ENCODE peak calls at places on chromosomes 13 and 19, in five cellular contexts. One of them, this sample, is unnamed.
A peak's percentile ranks its signal among the peaks of the same experiment; 100 is the strongest.

GRCh38 chr13:93172109-93172508 is 54.5 kb upstream of the GPC6 start:
- DNase-seq in upper lobe of left lung: no peak
- DNase-seq in adrenal gland: no peak
- DNase-seq in heart left ventricle: no peak
- DNase-seq in ovary: no peak
- DNase-seq in this sample: no peak

GRCh38 chr13:112996671-112997091 is 27.7 kb downstream of the MCF2L start:
- DNase-seq in upper lobe of left lung: no peak
- DNase-seq in adrenal gland: no peak
- DNase-seq in heart left ventricle: no peak
- DNase-seq in ovary: no peak
- DNase-seq in this sample: no peak

GRCh38 chr19:28169168-28169862 is 1043.6 kb downstream of the UQCRFS1 start:
- DNase-seq in upper lobe of left lung: no peak
- DNase-seq in adrenal gland: no peak
- DNase-seq in heart left ventricle: no peak
- DNase-seq in ovary: no peak
- DNase-seq in this sample: no peak

GRCh38 chr13:107864543-107865460 is 350.5 kb downstream of the LIG4 start:
- DNase-seq in upper lobe of left lung: no peak
- DNase-seq in adrenal gland: no peak
- DNase-seq in heart left ventricle: no peak
- DNase-seq in ovary: no peak
- DNase-seq in this sample: no peak

GRCh38 chr13:89380101-89380500 is 1708.9 kb downstream of the SLITRK5 start:
- DNase-seq in upper lobe of left lung: no peak
- DNase-seq in adrenal gland: no peak
- DNase-seq in heart left ventricle: no peak
- DNase-seq in ovary: no peak
- DNase-seq in this sample: no peak

GRCh38 chr19:20964798-20965197 is 41.7 kb downstream of the ZNF85 start:
- DNase-seq in upper lobe of left lung: no peak
- DNase-seq in adrenal gland: no peak
- DNase-seq in heart left ventricle: no peak
- DNase-seq in ovary: no peak
- DNase-seq in this sample: no peak

GRCh38 chr13:103277099-103277498 is 210.9 kb upstream of the SLC10A2 start:
- DNase-seq in upper lobe of left lung: no peak
- DNase-seq in adrenal gland: no peak
- DNase-seq in heart left ventricle: no peak
- DNase-seq in ovary: no peak
- DNase-seq in this sample: no peak

GRCh38 chr13:98839826-98840769 is 87.6 kb upstream of the SLC15A1 start:
- DNase-seq in upper lobe of left lung: peak; percentile 55
- DNase-seq in adrenal gland: peak; percentile 86
- DNase-seq in heart left ventricle: peak; percentile 68
- DNase-seq in ovary: peak; percentile 29
- DNase-seq in this sample: peak; percentile 43

GRCh38 chr13:59906413-59907027 is 257.2 kb downstream of the DIAPH3 start:
- DNase-seq in upper lobe of left lung: no peak
- DNase-seq in adrenal gland: no peak
- DNase-seq in heart left ventricle: no peak
- DNase-seq in ovary: no peak
- DNase-seq in this sample: no peak

GRCh38 chr19:14004619-14005380 is 1.3 kb downstream of the RFX1 start:
- DNase-seq in upper lobe of left lung: peak; percentile 76
- DNase-seq in adrenal gland: peak; percentile 85
- DNase-seq in heart left ventricle: peak; percentile 64
- DNase-seq in ovary: no peak
- DNase-seq in this sample: peak; percentile 49

GRCh38 chr19:7415163-7415856 is 66.6 kb downstream of the ARHGEF18 start:
- DNase-seq in upper lobe of left lung: peak; percentile 82
- DNase-seq in adrenal gland: no peak
- DNase-seq in heart left ventricle: no peak
- DNase-seq in ovary: peak; percentile 46
- DNase-seq in this sample: peak; percentile 47

GRCh38 chr19:4722671-4723464 is 774 bp downstream of the DPP9 start:
- DNase-seq in upper lobe of left lung: no peak
- DNase-seq in adrenal gland: peak; percentile 71
- DNase-seq in heart left ventricle: peak; percentile 63
- DNase-seq in ovary: peak; percentile 81
- DNase-seq in this sample: peak; percentile 50

DNA sequence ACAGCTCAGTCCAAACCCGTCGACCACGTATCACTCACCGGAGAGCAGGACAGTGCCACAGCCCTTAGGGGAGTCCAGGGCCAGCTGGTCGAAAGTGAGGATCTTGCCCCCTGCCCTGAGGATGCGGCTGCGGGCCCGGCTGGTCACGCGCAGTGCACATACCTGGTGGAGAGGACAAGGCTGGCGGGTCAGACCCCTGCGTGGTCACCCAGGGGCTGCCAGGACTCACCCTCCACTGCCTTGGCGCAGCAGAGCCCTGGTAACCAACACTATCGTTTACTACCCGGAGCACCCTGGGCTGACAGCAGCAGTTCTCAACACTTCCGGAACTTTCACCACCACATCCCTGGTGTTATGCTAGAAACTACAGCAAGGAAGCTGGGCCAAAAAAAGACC is 1.2 kb upstream of the FAM83E start:
- DNase-seq in upper lobe of left lung: no peak
- DNase-seq in adrenal gland: peak; percentile 31
- DNase-seq in heart left ventricle: no peak
- DNase-seq in ovary: no peak
- DNase-seq in this sample: no peak
- TF ChIP-seq POLR2A in upper lobe of left lung: no peak
- TF ChIP-seq POLR2A in adrenal gland: no peak
- TF ChIP-seq POLR2A in heart left ventricle: no peak
- TF ChIP-seq POLR2A in ovary: no peak
- TF ChIP-seq POLR2A in this sample: no peak

DNA sequence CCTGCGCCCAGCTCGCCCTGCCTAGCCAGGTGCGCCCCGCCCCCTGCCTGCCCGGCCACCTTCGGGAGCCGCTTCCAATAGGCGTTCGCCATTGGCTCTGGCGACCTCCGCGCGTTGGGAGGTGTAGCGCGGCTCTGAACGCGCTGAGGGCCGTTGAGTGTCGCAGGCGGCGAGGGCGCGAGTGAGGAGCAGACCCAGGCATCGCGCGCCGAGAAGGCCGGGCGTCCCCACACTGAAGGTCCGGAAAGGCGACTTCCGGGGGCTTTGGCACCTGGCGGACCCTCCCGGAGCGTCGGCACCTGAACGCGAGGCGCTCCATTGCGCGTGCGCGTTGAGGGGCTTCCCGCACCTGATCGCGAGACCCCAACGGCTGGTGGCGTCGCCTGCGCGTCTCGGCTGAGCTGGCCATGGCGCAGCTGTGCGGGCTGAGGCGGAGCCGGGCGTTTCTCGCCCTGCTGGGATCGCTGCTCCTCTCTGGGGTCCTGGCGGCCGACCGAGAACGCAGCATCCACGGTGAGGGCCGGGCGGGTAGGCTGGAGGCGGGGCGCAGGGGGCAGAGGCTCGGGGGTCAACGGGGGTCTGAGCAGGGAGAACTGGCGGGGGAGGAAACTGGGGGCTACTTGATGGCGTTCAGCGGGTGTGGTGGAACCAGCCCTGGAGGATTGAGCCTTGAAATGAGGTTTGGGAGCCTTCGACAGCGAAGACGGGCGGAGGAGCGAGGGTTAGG is at the start of gene SPINT2:
- DNase-seq in upper lobe of left lung: no peak
- DNase-seq in adrenal gland: peak; percentile 44
- DNase-seq in heart left ventricle: no peak
- DNase-seq in ovary: no peak
- DNase-seq in this sample: no peak
- H3K4me3 ChIP-seq in upper lobe of left lung: peak within 1 kb of the TSS; percentile 52
- H3K4me3 ChIP-seq in adrenal gland: no peak within 1 kb of the TSS
- H3K4me3 ChIP-seq in heart left ventricle: peak within 1 kb of the TSS; percentile 70
- H3K4me3 ChIP-seq in ovary: peak within 1 kb of the TSS; percentile 44
- H3K4me3 ChIP-seq in this sample: peak within 1 kb of the TSS; percentile 59

GRCh38 chr13:110442946-110443632 is 118.4 kb downstream of the RAB20 start:
- DNase-seq in upper lobe of left lung: no peak
- DNase-seq in adrenal gland: no peak
- DNase-seq in heart left ventricle: no peak
- DNase-seq in ovary: no peak
- DNase-seq in this sample: no peak
- TF ChIP-seq POLR2A in upper lobe of left lung: no peak
- TF ChIP-seq POLR2A in adrenal gland: no peak
- TF ChIP-seq POLR2A in heart left ventricle: no peak
- TF ChIP-seq POLR2A in ovary: no peak
- TF ChIP-seq POLR2A in this sample: no peak

GRCh38 chr19:17234911-17235617 is 9.0 kb downstream of the OCEL1 start:
- DNase-seq in upper lobe of left lung: peak; percentile 67
- DNase-seq in adrenal gland: no peak
- DNase-seq in heart left ventricle: no peak
- DNase-seq in ovary: peak; percentile 58
- DNase-seq in this sample: no peak

GRCh38 chr19:17237747-17238706 is 7.7 kb downstream of the NR2F6 start:
- DNase-seq in upper lobe of left lung: no peak
- DNase-seq in adrenal gland: no peak
- DNase-seq in heart left ventricle: no peak
- DNase-seq in ovary: no peak
- DNase-seq in this sample: no peak

GRCh38 chr19:17236831-17237543 is 8.7 kb downstream of the NR2F6 start:
- DNase-seq in upper lobe of left lung: no peak
- DNase-seq in adrenal gland: no peak
- DNase-seq in heart left ventricle: no peak
- DNase-seq in ovary: no peak
- DNase-seq in this sample: no peak

GRCh38 chr19:17235618-17236413 is 9.8 kb downstream of the OCEL1 start:
- DNase-seq in upper lobe of left lung: peak; percentile 77
- DNase-seq in adrenal gland: peak; percentile 73
- DNase-seq in heart left ventricle: peak; percentile 70
- DNase-seq in ovary: peak; percentile 71
- DNase-seq in this sample: peak; percentile 67

GRCh38 chr19:17236414-17236716 is 9.4 kb downstream of the NR2F6 start:
- DNase-seq in upper lobe of left lung: no peak
- DNase-seq in adrenal gland: peak; percentile 35
- DNase-seq in heart left ventricle: no peak
- DNase-seq in ovary: no peak
- DNase-seq in this sample: no peak
- H3K4me3 ChIP-seq in upper lobe of left lung: no peak overlapping the region
- H3K4me3 ChIP-seq in adrenal gland: no peak overlapping the region
- H3K4me3 ChIP-seq in heart left ventricle: peak overlapping the region; percentile 82
- H3K4me3 ChIP-seq in ovary: no peak overlapping the region
- H3K4me3 ChIP-seq in this sample: no peak overlapping the region

DNA sequence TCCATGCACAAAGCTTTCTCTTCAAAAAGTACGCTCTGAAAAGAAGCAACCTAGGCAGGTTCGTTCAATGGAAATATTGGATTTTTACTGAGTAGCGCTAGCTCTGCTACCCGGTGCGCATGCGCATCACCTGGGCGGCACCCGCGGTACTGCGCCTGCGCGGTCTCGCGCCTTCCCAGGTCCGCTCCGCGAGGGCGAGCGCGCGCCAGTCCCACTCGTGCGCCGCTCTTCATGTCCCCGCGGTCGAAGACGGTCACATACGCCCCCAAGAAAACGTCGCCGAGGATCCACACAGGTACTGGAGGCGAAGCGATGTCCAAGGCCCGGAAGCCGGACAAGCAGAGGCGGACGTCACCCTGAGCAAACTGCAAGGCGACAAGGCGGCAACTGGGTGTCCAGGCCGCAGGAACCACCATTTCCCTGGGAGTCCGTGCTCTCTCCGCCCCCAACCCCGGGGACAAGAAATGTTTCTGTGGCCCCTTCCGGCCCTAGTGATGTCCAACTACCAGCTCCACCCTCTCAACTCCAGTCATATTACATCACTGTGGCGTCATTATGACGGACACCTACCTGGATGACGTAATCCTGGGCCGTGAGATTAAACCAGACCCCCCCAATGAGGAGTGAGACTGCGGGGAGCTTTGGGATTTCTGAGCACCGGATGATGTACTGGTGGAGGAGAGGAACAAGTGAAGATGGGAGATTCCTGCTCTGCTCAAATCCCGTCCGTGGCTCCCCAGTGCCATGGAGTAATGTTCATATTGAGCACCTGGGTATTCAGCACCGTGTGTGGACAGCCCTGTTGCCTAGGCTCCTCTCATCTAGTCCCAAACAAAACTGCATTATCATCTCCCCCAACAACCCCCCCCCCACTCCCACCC is 4.8 kb upstream of the KCNC3 start:
- DNase-seq in upper lobe of left lung: peak; percentile 70
- DNase-seq in adrenal gland: peak; percentile 65
- DNase-seq in heart left ventricle: peak; percentile 69
- DNase-seq in ovary: peak; percentile 21
- DNase-seq in this sample: peak; percentile 68
- TF ChIP-seq POLR2A in upper lobe of left lung: peak; percentile 82
- TF ChIP-seq POLR2A in adrenal gland: peak; percentile 35
- TF ChIP-seq POLR2A in heart left ventricle: no peak
- TF ChIP-seq POLR2A in ovary: no peak
- TF ChIP-seq POLR2A in this sample: peak; percentile 65